ENCODE peak calls at places on chromosomes 13 and 19, in seven cellular contexts. G is mesenchymal stem cell; I is WERI-Rb-1; X is uterus; O is heart right ventricle; S is BE2C; K is CD4-positive, CD25-positive, alpha-beta regulatory T cell. D is an unnamed sample. For H3K9me3, the result is how much of the 10 kb centered on the place peaks cover.

GRCh38 chr13:105202384-105202783 is 1333.1 kb downstream of the EFNB2 start:
- DNase-seq in G (peak), I (peak), X (no peak), O (no peak), S (peak), K (no peak), D (no peak)

GRCh38 chr19:14871619-14872230 is 14.2 kb downstream of the OR7A17 start:
- DNase-seq in G (no peak), I (no peak), X (no peak), O (no peak), S (no peak), K (no peak), D (no peak)

GRCh38 chr13:112768795-112769411 is 79.1 kb downstream of the ATP11A start:
- DNase-seq in G (no peak), I (no peak), X (no peak), O (peak), S (no peak), K (no peak), D (no peak)

GRCh38 chr19:13788991-13789390 is 6.3 kb upstream of the ZSWIM4 start:
- DNase-seq in G (peak), I (no peak), X (peak), O (no peak), S (no peak), K (no peak), D (no peak)

GRCh38 chr19:18419699-18420460 is 682 bp downstream of the SSBP4 start:
- DNase-seq in G (peak), I (no peak), X (no peak), O (no peak), S (peak), K (no peak), D (no peak)

GRCh38 chr19:7382694-7383093 is 34.0 kb downstream of the ARHGEF18 start:
- DNase-seq in G (no peak), I (peak), X (no peak), O (no peak), S (no peak), K (no peak), D (no peak)

GRCh38 chr13:114047358-114047881 is 73.5 kb upstream of the C13orf46 start:
- DNase-seq in G (peak), I (no peak), X (peak), O (no peak), S (no peak), K (no peak), D (no peak)

GRCh38 chr13:26721251-26721939 is 39.2 kb downstream of the GPR12 start:
- DNase-seq in G (no peak), I (peak), X (no peak), O (no peak), S (no peak), K (no peak), D (no peak)

GRCh38 chr13:41488124-41488523 is 30.8 kb downstream of the RGCC start:
- DNase-seq in G (no peak), I (no peak), X (no peak), O (no peak), S (no peak), K (no peak), D (no peak)

GRCh38 chr13:74978596-74978995 is 503.4 kb downstream of the TBC1D4 start:
- DNase-seq in G (no peak), I (peak), X (no peak), O (no peak), S (peak), K (no peak), D (no peak)

GRCh38 chr13:111270126-111270525 is 50.3 kb upstream of the TEX29 start:
- DNase-seq in G (no peak), I (no peak), X (no peak), O (no peak), S (no peak), K (no peak), D (no peak)

GRCh38 chr13:26528527-26528926 is 29.0 kb upstream of the WASF3 start:
- DNase-seq in G (no peak), I (no peak), X (no peak), O (no peak), S (no peak), K (no peak), D (no peak)

GRCh38 chr13:65133094-65133493 is 2097.0 kb downstream of the PCDH9 start:
- DNase-seq in G (peak), I (no peak), X (no peak), O (no peak), S (no peak), K (no peak), D (no peak)

GRCh38 chr13:73883162-73883561 is 251.0 kb downstream of the KLF12 start:
- DNase-seq in G (no peak), I (no peak), X (no peak), O (no peak), S (no peak), K (no peak), D (no peak)

GRCh38 chr13:32107474-32107873 is 75.9 kb downstream of the FRY start:
- DNase-seq in G (no peak), I (no peak), X (no peak), O (no peak), S (no peak), K (no peak), D (no peak)

GRCh38 chr19:40687525-40688016 is 2.9 kb downstream of the NUMBL start:
- DNase-seq in G (no peak), I (no peak), X (peak), O (peak), S (no peak), K (no peak), D (no peak)

GRCh38 chr13:51950722-51951121 is 60.5 kb downstream of the ATP7B start:
- DNase-seq in G (no peak), I (no peak), X (no peak), O (peak), S (no peak), K (no peak), D (no peak)

GRCh38 chr19:3324405-3324856 is 42.0 kb upstream of the NFIC start:
- DNase-seq in G (peak), I (peak), X (no peak), O (no peak), S (peak), K (peak), D (peak)

GRCh38 chr19:32809754-32810153 is 59.8 kb downstream of the SLC7A9 start:
- DNase-seq in G (no peak), I (no peak), X (no peak), O (no peak), S (no peak), K (no peak), D (no peak)

GRCh38 chr19:54955356-54955755 is 8.0 kb upstream of the NLRP7 start:
- DNase-seq in G (no peak), I (no peak), X (no peak), O (no peak), S (no peak), K (no peak), D (no peak)

DNA sequence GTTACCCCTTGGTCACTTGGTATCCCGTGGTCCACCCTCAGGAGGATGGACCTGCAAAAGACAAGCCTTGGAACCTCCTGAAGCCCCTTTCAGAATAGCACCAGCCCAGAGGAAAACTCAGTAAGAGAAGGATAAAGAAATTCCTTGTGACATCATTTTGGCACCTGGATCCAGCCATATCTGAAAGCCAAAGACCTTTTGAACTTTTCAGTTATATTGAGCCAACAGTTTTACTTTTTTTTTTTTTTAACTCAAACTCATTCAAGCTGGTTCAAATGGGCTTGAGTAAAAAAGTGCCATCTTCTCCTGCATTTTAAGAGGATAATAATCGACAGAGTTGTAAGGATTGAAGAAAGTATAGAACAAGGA is 50.3 kb downstream of the ACSBG2 start:
- DNase-seq in G (no peak), I (no peak), X (no peak), O (no peak), S (no peak), K (no peak), D (no peak)
- H3K9me3 ChIP-seq in G (under half), I (under half), X (under half), O (under half), S (under half), K (under half), D (under half)

GRCh38 chr19:6288737-6289136 is 9.0 kb upstream of the MLLT1 start:
- DNase-seq in G (no peak), I (no peak), X (no peak), O (no peak), S (no peak), K (no peak), D (no peak)
- H3K9me3 ChIP-seq in G (under half), I (half or more), X (under half), O (half or more), S (under half), K (under half), D (under half)

GRCh38 chr13:20193142-20193923 is 595 bp upstream of the GJB2 start:
- DNase-seq in G (no peak), I (no peak), X (no peak), O (no peak), S (no peak), K (no peak), D (no peak)

GRCh38 chr13:20197361-20197834 is 4.7 kb upstream of the GJB2 start:
- DNase-seq in G (peak), I (no peak), X (no peak), O (no peak), S (no peak), K (no peak), D (no peak)

GRCh38 chr13:20193924-20194631 is 1.3 kb upstream of the GJB2 start:
- DNase-seq in G (no peak), I (no peak), X (no peak), O (no peak), S (no peak), K (no peak), D (no peak)

GRCh38 chr13:20195846-20196245 is 3.1 kb upstream of the GJB2 start:
- DNase-seq in G (no peak), I (no peak), X (no peak), O (no peak), S (no peak), K (no peak), D (no peak)

DNA sequence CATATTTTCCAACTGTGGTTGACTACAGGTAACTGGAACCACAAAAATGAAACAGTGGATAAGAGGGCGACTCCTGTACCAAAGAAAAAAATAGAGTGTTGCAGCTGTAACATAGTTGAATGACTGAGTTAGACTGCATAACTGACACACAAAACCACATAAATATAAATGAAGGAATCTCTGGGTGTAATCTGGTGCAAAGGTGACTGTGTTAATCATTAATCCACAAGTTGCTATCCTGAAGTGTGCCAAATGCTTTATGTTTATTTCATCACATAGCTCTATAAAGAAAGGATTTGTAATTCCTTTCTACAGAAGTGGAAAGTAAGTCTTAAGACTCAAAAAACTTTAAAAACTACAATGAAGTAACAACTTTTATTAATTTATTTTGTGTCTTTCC is 6.0 kb upstream of the GJB2 start:
- DNase-seq in G (no peak), I (no peak), X (no peak), O (no peak), S (no peak), K (no peak), D (no peak)
- H3K9me3 ChIP-seq in G (under half), I (under half), X (under half), O (under half), S (under half), K (under half), D (under half)

GRCh38 chr19:56603829-56604228 is 8.7 kb downstream of the ZNF71 start:
- DNase-seq in G (no peak), I (no peak), X (no peak), O (no peak), S (no peak), K (no peak), D (no peak)

GRCh38 chr19:56612737-56613136 is 17.6 kb downstream of the ZNF71 start:
- DNase-seq in G (no peak), I (no peak), X (no peak), O (no peak), S (no peak), K (no peak), D (no peak)

GRCh38 chr19:56613639-56614038 is 18.5 kb downstream of the ZNF71 start:
- DNase-seq in G (no peak), I (no peak), X (no peak), O (no peak), S (no peak), K (no peak), D (no peak)

GRCh38 chr19:56611288-56611687 is 16.2 kb downstream of the ZNF71 start:
- DNase-seq in G (no peak), I (no peak), X (no peak), O (no peak), S (no peak), K (no peak), D (no peak)

DNA sequence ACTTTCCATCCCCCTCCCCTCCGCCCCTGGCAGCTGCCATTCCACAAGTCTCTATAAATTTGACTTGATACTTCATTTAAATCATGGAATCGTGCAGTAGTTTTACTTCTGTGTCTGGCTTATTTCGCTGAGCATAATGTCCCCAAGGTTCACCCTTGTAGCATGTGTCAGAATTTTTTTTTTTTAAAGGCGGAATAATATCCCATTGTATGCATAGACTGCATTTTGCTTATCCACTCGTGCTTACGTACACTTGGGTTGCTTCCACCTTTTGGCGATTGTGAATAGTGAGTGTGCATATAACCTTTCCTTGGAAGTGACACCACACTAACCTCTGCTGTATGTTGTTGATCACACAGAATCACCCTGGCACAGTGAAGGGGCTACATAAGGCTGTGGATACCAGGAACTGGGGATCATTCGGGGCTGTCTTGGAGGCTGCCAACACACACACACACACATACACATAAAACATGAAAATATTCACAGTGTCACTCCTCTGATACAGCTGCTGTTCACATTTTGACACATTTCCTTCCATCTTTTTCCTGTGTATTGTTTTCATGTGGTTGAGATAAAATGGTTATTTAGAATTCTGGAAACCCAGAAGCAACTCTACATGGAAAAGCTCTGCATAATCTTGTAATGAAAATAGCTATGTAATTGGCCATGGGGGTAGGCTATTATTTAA is 13.3 kb downstream of the ZNF71 start:
- DNase-seq in G (no peak), I (no peak), X (no peak), O (no peak), S (no peak), K (no peak), D (no peak)
- H3K9me3 ChIP-seq in G (half or more), I (under half), X (under half), O (under half), S (under half), K (half or more), D (half or more)

GRCh38 chr19:9219489-9219888 is at the start of gene OR7D4:
- DNase-seq in G (no peak), I (no peak), X (no peak), O (no peak), S (no peak), K (no peak), D (no peak)
- H3K9me3 ChIP-seq in G (under half), I (under half), X (under half), O (under half), S (under half), K (under half), D (under half)

DNA sequence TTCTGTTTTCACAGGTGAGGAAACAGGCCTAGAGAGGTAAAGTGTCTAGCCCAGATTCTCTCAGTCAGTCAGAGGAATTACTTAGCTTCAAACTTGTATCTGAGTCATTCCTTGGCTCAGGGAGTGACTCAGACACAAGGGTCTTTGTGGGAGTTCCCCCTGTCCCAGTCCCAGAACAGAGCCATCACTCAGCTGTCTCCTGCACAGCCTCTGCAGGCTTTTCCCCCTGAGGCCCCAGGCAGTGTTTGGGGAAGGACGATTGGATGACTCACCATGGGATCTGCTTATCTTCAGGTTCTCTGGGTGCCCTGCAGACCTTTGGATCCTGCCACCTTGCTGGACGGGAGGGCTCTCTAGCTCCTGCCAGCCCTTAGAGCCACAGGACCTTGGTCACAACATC is 13.2 kb downstream of the ZNF793 start:
- DNase-seq in G (peak), I (no peak), X (no peak), O (no peak), S (peak), K (no peak), D (no peak)
- H3K9me3 ChIP-seq in G (half or more), I (under half), X (under half), O (half or more), S (under half), K (under half), D (under half)

GRCh38 chr19:11902228-11902627 is 14.6 kb downstream of the ZNF69 start:
- DNase-seq in G (no peak), I (no peak), X (no peak), O (no peak), S (no peak), K (no peak), D (no peak)
- H3K9me3 ChIP-seq in G (under half), I (under half), X (under half), O (half or more), S (under half), K (under half), D (under half)

DNA sequence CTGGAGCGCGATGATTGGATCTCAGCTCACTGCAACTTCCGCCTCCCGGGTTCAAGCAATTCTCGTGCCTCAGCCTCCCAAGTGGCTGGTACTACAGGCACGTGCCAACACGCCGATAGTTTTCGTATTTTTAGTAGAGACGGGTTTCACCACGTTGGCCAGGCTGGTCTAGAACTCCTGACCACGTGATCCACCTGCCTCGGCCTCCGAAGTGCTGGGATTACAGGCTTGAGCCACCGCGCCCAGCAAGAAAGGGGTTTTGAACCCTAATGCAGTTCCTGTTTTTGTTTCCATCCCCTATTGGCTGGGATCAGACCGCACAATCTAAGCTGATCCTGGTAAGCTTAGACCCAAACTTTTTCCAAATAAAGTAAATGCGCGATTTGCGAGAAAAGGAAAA is 898 bp downstream of the ZNF626 start:
- DNase-seq in G (peak), I (no peak), X (no peak), O (no peak), S (no peak), K (no peak), D (no peak)
- H3K9me3 ChIP-seq in G (half or more), I (under half), X (under half), O (under half), S (under half), K (under half), D (under half)